ENCODE peak calls at places on chromosomes 13 and 19, in four cellular contexts. One of them, this sample, is unnamed.

GRCh38 chr13:47933688-47934011 is 67.4 kb downstream of the SUCLA2 start:
- DNase-seq in H54: no peak
- DNase-seq in activated T-helper 1 cell treated with anti-CD3 and anti-CD28 coated beads, Interleukin-2, amount 50 U/mL, for 16 hours: no peak
- DNase-seq in KG1: peak
- DNase-seq in this sample: no peak

GRCh38 chr19:51131780-51132680 is 7.3 kb downstream of the SIGLEC9 start:
- DNase-seq in KG1: peak
- DNase-seq in H54: no peak
- DNase-seq in activated T-helper 1 cell treated with anti-CD3 and anti-CD28 coated beads, Interleukin-2, amount 50 U/mL, for 16 hours: no peak
- DNase-seq in this sample: no peak

GRCh38 chr19:7925171-7925837 is 631 bp downstream of the CTXN1 start:
- DNase-seq in H54: peak
- DNase-seq in activated T-helper 1 cell treated with anti-CD3 and anti-CD28 coated beads, Interleukin-2, amount 50 U/mL, for 16 hours: peak
- DNase-seq in KG1: peak
- DNase-seq in this sample: peak

GRCh38 chr19:2261438-2262172 is 5.4 kb upstream of the JSRP1 start:
- DNase-seq in H54: no peak
- DNase-seq in activated T-helper 1 cell treated with anti-CD3 and anti-CD28 coated beads, Interleukin-2, amount 50 U/mL, for 16 hours: no peak
- DNase-seq in KG1: no peak
- DNase-seq in this sample: peak

GRCh38 chr19:51089786-51090185 is 7.1 kb upstream of the KLK14 start:
- DNase-seq in activated T-helper 1 cell treated with anti-CD3 and anti-CD28 coated beads, Interleukin-2, amount 50 U/mL, for 16 hours: no peak
- DNase-seq in KG1: no peak
- DNase-seq in H54: no peak
- DNase-seq in this sample: no peak

GRCh38 chr13:83190020-83190419 is 692.3 kb downstream of the SLITRK1 start:
- DNase-seq in H54: no peak
- DNase-seq in KG1: no peak
- DNase-seq in activated T-helper 1 cell treated with anti-CD3 and anti-CD28 coated beads, Interleukin-2, amount 50 U/mL, for 16 hours: no peak
- DNase-seq in this sample: no peak

GRCh38 chr19:18160792-18161690 is 8.1 kb downstream of the PIK3R2 start:
- DNase-seq in activated T-helper 1 cell treated with anti-CD3 and anti-CD28 coated beads, Interleukin-2, amount 50 U/mL, for 16 hours: peak
- DNase-seq in H54: peak
- DNase-seq in KG1: no peak
- DNase-seq in this sample: peak

GRCh38 chr13:28408235-28408848 is 86.6 kb downstream of the FLT1 start:
- DNase-seq in H54: no peak
- DNase-seq in activated T-helper 1 cell treated with anti-CD3 and anti-CD28 coated beads, Interleukin-2, amount 50 U/mL, for 16 hours: no peak
- DNase-seq in KG1: peak
- DNase-seq in this sample: no peak

GRCh38 chr19:16581145-16581970 is 9.1 kb upstream of the SLC35E1 start:
- DNase-seq in H54: no peak
- DNase-seq in KG1: no peak
- DNase-seq in activated T-helper 1 cell treated with anti-CD3 and anti-CD28 coated beads, Interleukin-2, amount 50 U/mL, for 16 hours: no peak
- DNase-seq in this sample: no peak

GRCh38 chr13:29507356-29507755 is 88.1 kb downstream of the SLC7A1 start:
- DNase-seq in H54: no peak
- DNase-seq in KG1: no peak
- DNase-seq in activated T-helper 1 cell treated with anti-CD3 and anti-CD28 coated beads, Interleukin-2, amount 50 U/mL, for 16 hours: no peak
- DNase-seq in this sample: peak

GRCh38 chr13:32610538-32610937 is 24.3 kb downstream of the PDS5B start:
- DNase-seq in H54: no peak
- DNase-seq in activated T-helper 1 cell treated with anti-CD3 and anti-CD28 coated beads, Interleukin-2, amount 50 U/mL, for 16 hours: no peak
- DNase-seq in KG1: no peak
- DNase-seq in this sample: no peak

GRCh38 chr19:31675187-31675913 is 326.1 kb upstream of the TSHZ3 start:
- DNase-seq in activated T-helper 1 cell treated with anti-CD3 and anti-CD28 coated beads, Interleukin-2, amount 50 U/mL, for 16 hours: no peak
- DNase-seq in H54: peak
- DNase-seq in KG1: no peak
- DNase-seq in this sample: no peak

GRCh38 chr13:113273856-113274590 is 23.0 kb upstream of the LAMP1 start:
- DNase-seq in H54: peak
- DNase-seq in activated T-helper 1 cell treated with anti-CD3 and anti-CD28 coated beads, Interleukin-2, amount 50 U/mL, for 16 hours: no peak
- DNase-seq in KG1: no peak
- DNase-seq in this sample: no peak

GRCh38 chr19:18529782-18530181 is 7.9 kb upstream of the ELL start:
- DNase-seq in activated T-helper 1 cell treated with anti-CD3 and anti-CD28 coated beads, Interleukin-2, amount 50 U/mL, for 16 hours: no peak
- DNase-seq in KG1: no peak
- DNase-seq in H54: no peak
- DNase-seq in this sample: peak

GRCh38 chr13:79581870-79582315 is 100.9 kb downstream of the NDFIP2 start:
- DNase-seq in H54: no peak
- DNase-seq in activated T-helper 1 cell treated with anti-CD3 and anti-CD28 coated beads, Interleukin-2, amount 50 U/mL, for 16 hours: no peak
- DNase-seq in KG1: no peak
- DNase-seq in this sample: peak

GRCh38 chr19:46022431-46023310 is at the start of gene PGLYRP1:
- DNase-seq in H54: no peak
- DNase-seq in activated T-helper 1 cell treated with anti-CD3 and anti-CD28 coated beads, Interleukin-2, amount 50 U/mL, for 16 hours: no peak
- DNase-seq in KG1: no peak
- DNase-seq in this sample: no peak

GRCh38 chr13:99559560-99559959 is 58.3 kb downstream of the TM9SF2 start:
- DNase-seq in H54: no peak
- DNase-seq in activated T-helper 1 cell treated with anti-CD3 and anti-CD28 coated beads, Interleukin-2, amount 50 U/mL, for 16 hours: no peak
- DNase-seq in KG1: no peak
- DNase-seq in this sample: no peak

GRCh38 chr13:44393391-44393790 is 19.8 kb downstream of the SERP2 start:
- DNase-seq in H54: no peak
- DNase-seq in KG1: no peak
- DNase-seq in activated T-helper 1 cell treated with anti-CD3 and anti-CD28 coated beads, Interleukin-2, amount 50 U/mL, for 16 hours: no peak
- DNase-seq in this sample: peak

GRCh38 chr13:98896083-98896867 is 81.6 kb downstream of the DOCK9 start:
- DNase-seq in activated T-helper 1 cell treated with anti-CD3 and anti-CD28 coated beads, Interleukin-2, amount 50 U/mL, for 16 hours: no peak
- DNase-seq in KG1: no peak
- DNase-seq in H54: no peak
- DNase-seq in this sample: no peak

GRCh38 chr19:51377422-51377821 is 5.0 kb upstream of the NKG7 start:
- DNase-seq in activated T-helper 1 cell treated with anti-CD3 and anti-CD28 coated beads, Interleukin-2, amount 50 U/mL, for 16 hours: no peak
- DNase-seq in H54: no peak
- DNase-seq in KG1: no peak
- DNase-seq in this sample: no peak

GRCh38 chr13:51235756-51236564 is 13.8 kb downstream of the FAM124A start:
- DNase-seq in activated T-helper 1 cell treated with anti-CD3 and anti-CD28 coated beads, Interleukin-2, amount 50 U/mL, for 16 hours: no peak
- DNase-seq in KG1: no peak
- DNase-seq in H54: no peak
- DNase-seq in this sample: peak

This sample was measured in NCI-H69.